ENCODE peak calls at places on chromosomes 3 and 15, in six cellular contexts. O is cardiac muscle cell, R is choroid plexus epithelial cell, N is endodermal cell, C is heart left ventricle, B is adrenal gland. M is an unnamed sample.

GRCh38 chr3:138941259-138941885 is 5.6 kb downstream of the FOXL2 start:
- DNase-seq in O (peak), R (peak), N (peak), C (no peak), B (no peak), M (no peak)

GRCh38 chr3:9302425-9303181 is 53.2 kb upstream of the SRGAP3 start:
- DNase-seq in O (peak), R (peak), N (peak), C (peak), B (peak), M (no peak)

GRCh38 chr3:108500728-108501127 is 9.7 kb downstream of the MYH15 start:
- DNase-seq in O (no peak), R (peak), N (no peak), C (no peak), B (no peak), M (no peak)

GRCh38 chr3:64939747-64940450 is 252.1 kb upstream of the ADAMTS9 start:
- DNase-seq in O (no peak), R (no peak), N (no peak), C (no peak), B (no peak), M (no peak)

GRCh38 chr3:50264389-50264963 is 4.5 kb upstream of the SEMA3B start:
- DNase-seq in O (peak), R (peak), N (peak), C (peak), B (peak), M (peak)

GRCh38 chr3:53730565-53730964 is 115.7 kb downstream of the CHDH start:
- DNase-seq in O (peak), R (peak), N (no peak), C (peak), B (no peak), M (no peak)

GRCh38 chr3:119294889-119295769 is 946 bp downstream of the ARHGAP31 start:
- DNase-seq in O (peak), R (peak), N (peak), C (peak), B (peak), M (no peak)

GRCh38 chr3:123027292-123028232 is at the start of gene SEMA5B:
- DNase-seq in O (peak), R (peak), N (peak), C (peak), B (peak), M (no peak)

GRCh38 chr15:68205949-68206539 is 912 bp upstream of the CALML4 start:
- DNase-seq in O (no peak), R (no peak), N (peak), C (peak), B (peak), M (no peak)

GRCh38 chr3:73614385-73614784 is 10.4 kb downstream of the PDZRN3 start:
- DNase-seq in O (peak), R (peak), N (no peak), C (peak), B (no peak), M (no peak)

GRCh38 chr15:89143503-89144162 is 55.4 kb downstream of the ABHD2 start:
- DNase-seq in O (peak), R (peak), N (no peak), C (no peak), B (no peak), M (peak)

GRCh38 chr3:42755681-42756578 is 17.1 kb downstream of the CCDC13 start:
- DNase-seq in O (peak), R (peak), N (peak), C (no peak), B (no peak), M (no peak)

GRCh38 chr3:192957441-192957951 is 39.8 kb upstream of the MB21D2 start:
- DNase-seq in O (peak), R (peak), N (no peak), C (peak), B (peak), M (peak)
- H3K4me3 ChIP-seq in O (no peak), R (peak), N (no peak), C (no peak), B (peak), M (peak)

GRCh38 chr3:164132878-164133277 is 945.4 kb downstream of the SI start:
- DNase-seq in O (no peak), R (no peak), N (no peak), C (no peak), B (no peak), M (no peak)
- TF ChIP-seq CTCF in O (no peak), R (no peak), N (no peak), C (no peak), B (no peak), M (no peak)

GRCh38 chr3:157405457-157405856 is 31.2 kb upstream of the PTX3 start:
- DNase-seq in O (peak), R (peak), N (no peak), C (no peak), B (no peak), M (no peak)
- H3K4me3 ChIP-seq in O (no peak), R (no peak), N (no peak), C (no peak), B (no peak), M (no peak)

GRCh38 chr3:37256447-37256846 is 82.1 kb upstream of the LRRFIP2 start:
- DNase-seq in O (no peak), R (peak), N (no peak), C (no peak), B (no peak), M (no peak)
- TF ChIP-seq CTCF in O (peak), R (peak), N (peak), C (no peak), B (no peak), M (peak)

DNA sequence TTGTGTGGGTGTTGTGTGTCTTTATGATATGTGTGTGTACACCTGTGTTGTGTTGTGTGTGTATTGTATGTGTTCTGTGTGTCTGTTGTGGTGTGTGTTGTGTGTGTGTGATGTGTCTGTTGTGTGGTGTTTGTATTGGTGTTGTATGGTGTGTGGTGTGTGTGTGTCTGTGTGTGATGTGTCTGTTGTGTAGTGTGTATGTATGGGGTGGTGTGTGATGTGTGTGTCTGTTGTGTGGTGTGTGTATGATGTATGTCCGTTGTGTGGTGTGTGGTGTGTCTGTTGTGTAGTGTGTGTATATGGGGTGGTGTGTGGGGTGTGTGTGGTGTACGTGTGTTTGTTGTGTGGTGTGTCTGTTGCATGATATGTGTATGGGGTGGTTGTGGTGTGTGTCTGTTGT is 46.6 kb downstream of the ZDHHC19 start:
- DNase-seq in O (no peak), R (no peak), N (no peak), C (no peak), B (no peak), M (no peak)
- H3K4me3 ChIP-seq in O (no peak), R (no peak), N (no peak), C (peak), B (no peak), M (no peak)

GRCh38 chr15:31341036-31341435 is 14.4 kb downstream of the KLF13 start:
- DNase-seq in O (no peak), R (no peak), N (no peak), C (no peak), B (no peak), M (no peak)

GRCh38 chr15:31340591-31340990 is 14.0 kb downstream of the KLF13 start:
- DNase-seq in O (no peak), R (no peak), N (no peak), C (no peak), B (no peak), M (no peak)

GRCh38 chr15:31342381-31342780 is 15.7 kb downstream of the KLF13 start:
- DNase-seq in O (no peak), R (no peak), N (no peak), C (no peak), B (no peak), M (no peak)

GRCh38 chr15:31342781-31343626 is 16.4 kb downstream of the KLF13 start:
- DNase-seq in O (no peak), R (no peak), N (peak), C (peak), B (no peak), M (no peak)

DNA sequence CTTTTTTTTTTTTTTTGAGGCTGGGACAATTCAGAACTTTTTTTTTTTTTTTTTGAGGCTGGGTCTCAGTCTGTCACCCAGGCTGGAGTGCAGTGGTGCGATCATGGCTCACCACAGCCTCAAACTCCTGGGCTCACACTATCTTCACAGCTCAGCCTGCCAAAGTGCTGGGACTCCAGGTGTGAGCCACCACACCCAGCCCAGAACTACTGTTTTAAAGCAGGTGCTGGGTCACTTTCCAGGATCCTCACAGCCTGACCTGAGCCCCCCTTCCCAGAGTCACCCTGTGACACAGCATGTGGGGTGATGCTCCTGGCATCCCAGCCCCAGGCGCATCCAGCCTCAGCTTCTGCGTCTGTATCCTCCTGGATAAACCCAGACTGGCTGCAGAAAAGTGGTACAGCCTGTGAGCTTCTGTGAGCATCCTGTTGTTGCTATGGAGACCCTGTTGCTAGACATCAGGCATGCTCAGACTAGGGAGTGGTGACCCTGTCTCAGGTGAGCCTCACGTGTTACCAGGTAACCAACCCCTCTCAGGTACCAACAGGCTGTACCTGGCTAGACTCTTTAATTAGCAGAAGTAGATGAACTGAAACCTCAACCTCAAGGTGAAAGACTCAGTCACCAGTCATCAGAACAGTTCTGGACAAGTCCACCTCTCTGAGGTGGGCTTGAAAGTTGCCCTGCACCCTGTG is 15.0 kb downstream of the KLF13 start:
- DNase-seq in O (no peak), R (no peak), N (no peak), C (no peak), B (no peak), M (no peak)
- TF ChIP-seq CTCF in O (no peak), R (no peak), N (no peak), C (no peak), B (no peak), M (no peak)

GRCh38 chr3:185347392-185347791 is 15.5 kb upstream of the MAP3K13 start:
- DNase-seq in O (no peak), R (no peak), N (no peak), C (no peak), B (no peak), M (no peak)
- H3K4me3 ChIP-seq in O (no peak), R (no peak), N (no peak), C (no peak), B (no peak), M (no peak)

GRCh38 chr15:99427210-99427609 is 138.6 kb upstream of the MEF2A start:
- DNase-seq in O (no peak), R (no peak), N (no peak), C (no peak), B (no peak), M (no peak)

GRCh38 chr15:99424131-99424571 is 141.6 kb upstream of the MEF2A start:
- DNase-seq in O (no peak), R (no peak), N (no peak), C (no peak), B (no peak), M (no peak)

GRCh38 chr15:99424978-99425665 is 140.7 kb upstream of the MEF2A start:
- DNase-seq in O (peak), R (peak), N (no peak), C (peak), B (no peak), M (no peak)

GRCh38 chr15:99426431-99427105 is 139.2 kb upstream of the MEF2A start:
- DNase-seq in O (no peak), R (no peak), N (no peak), C (no peak), B (no peak), M (no peak)

DNA sequence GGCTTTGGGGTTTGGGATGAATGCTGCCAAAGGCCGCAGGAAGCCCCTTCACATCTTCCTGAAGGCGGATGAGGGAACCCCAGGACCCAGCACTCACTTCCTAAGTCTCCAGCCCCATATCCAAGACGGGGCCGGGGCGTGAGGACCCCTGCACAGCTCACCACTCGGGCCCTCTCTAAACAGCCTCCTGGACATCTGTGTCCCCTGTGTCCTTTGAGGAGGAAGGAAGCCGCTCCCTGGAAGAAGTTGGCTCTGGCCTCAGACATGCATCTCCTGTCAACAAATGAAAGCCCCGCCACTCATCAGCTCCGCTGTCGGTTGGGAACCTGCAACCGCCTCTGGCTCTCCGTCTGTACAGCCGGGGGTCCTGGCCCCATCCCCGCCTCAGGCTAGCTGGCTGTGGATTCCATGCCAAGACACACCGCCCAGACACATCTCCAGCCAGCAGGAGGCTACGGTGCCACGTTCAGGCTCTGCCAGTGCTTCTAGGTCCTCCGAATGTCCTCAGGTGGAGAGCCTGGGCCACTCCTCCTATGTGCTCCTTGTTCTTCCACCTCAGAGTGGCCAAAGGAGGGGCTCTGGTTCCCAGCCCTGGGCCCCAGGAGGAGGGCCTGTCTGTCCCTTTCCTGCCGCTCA is 140.0 kb upstream of the MEF2A start:
- DNase-seq in O (peak), R (peak), N (no peak), C (no peak), B (no peak), M (no peak)
- TF ChIP-seq CTCF in O (peak), R (peak), N (peak), C (peak), B (no peak), M (no peak)

GRCh38 chr15:79206940-79207339 is 75.6 kb upstream of the ANKRD34C start:
- DNase-seq in O (no peak), R (no peak), N (no peak), C (no peak), B (no peak), M (no peak)

GRCh38 chr15:79212589-79213139 is 69.9 kb upstream of the ANKRD34C start:
- DNase-seq in O (no peak), R (no peak), N (no peak), C (no peak), B (no peak), M (no peak)

GRCh38 chr15:79209116-79209515 is 73.4 kb upstream of the ANKRD34C start:
- DNase-seq in O (no peak), R (no peak), N (no peak), C (no peak), B (no peak), M (no peak)

GRCh38 chr15:79208179-79208578 is 74.3 kb upstream of the ANKRD34C start:
- DNase-seq in O (no peak), R (no peak), N (no peak), C (no peak), B (no peak), M (no peak)

GRCh38 chr15:79209690-79210089 is 72.8 kb upstream of the ANKRD34C start:
- DNase-seq in O (no peak), R (no peak), N (peak), C (no peak), B (no peak), M (no peak)
- H3K4me3 ChIP-seq in O (no peak), R (no peak), N (peak), C (no peak), B (no peak), M (no peak)

M was measured in BJ.